ENCODE peak calls at places on chromosomes 11 and 22, in four cellular contexts. B is ascending aorta, L is left ventricle myocardium inferior, I is NT2/D1. E is an unnamed sample. For H3K4me1, the result is how much of the 10 kb centered on the place peaks cover.

GRCh38 chr11:68965901-68966868 is 14.6 kb downstream of the MRGPRD start:
- DNase-seq in B (peak), L (no peak), I (no peak), E (no peak)

GRCh38 chr11:20949585-20949984 is 280.2 kb downstream of the NELL1 start:
- DNase-seq in B (no peak), L (no peak), I (no peak), E (no peak)

GRCh38 chr11:104892723-104893511 is 5.3 kb downstream of the CASP12 start:
- DNase-seq in B (no peak), L (no peak), I (no peak), E (no peak)

GRCh38 chr22:37312549-37313183 is 30.4 kb downstream of the CYTH4 start:
- DNase-seq in B (no peak), L (no peak), I (no peak), E (no peak)

GRCh38 chr11:106409201-106409600 is 331.7 kb downstream of the AASDHPPT start:
- DNase-seq in B (no peak), L (no peak), I (no peak), E (no peak)

GRCh38 chr11:72897506-72897905 is 83.3 kb downstream of the ATG16L2 start:
- DNase-seq in B (no peak), L (no peak), I (no peak), E (no peak)

GRCh38 chr11:80586464-80586863 is 1145.6 kb upstream of the TENM4 start:
- DNase-seq in B (no peak), L (no peak), I (no peak), E (no peak)

GRCh38 chr11:23364076-23364475 is 503.8 kb upstream of the CCDC179 start:
- DNase-seq in B (no peak), L (no peak), I (no peak), E (no peak)

GRCh38 chr11:128365044-128365443 is 222.3 kb downstream of the ETS1 start:
- DNase-seq in B (no peak), L (no peak), I (no peak), E (no peak)

GRCh38 chr11:70281114-70281729 is 10.7 kb downstream of the PPFIA1 start:
- DNase-seq in B (peak), L (peak), I (no peak), E (peak)

GRCh38 chr11:64687204-64687603 is 35.8 kb downstream of the NRXN2 start:
- DNase-seq in B (peak), L (peak), I (no peak), E (peak)

GRCh38 chr22:47340851-47341436 is 578.5 kb downstream of the TBC1D22A start:
- DNase-seq in B (no peak), L (no peak), I (no peak), E (no peak)

GRCh38 chr11:3710485-3711259 is 39.5 kb upstream of the CHRNA10 start:
- DNase-seq in B (no peak), L (no peak), I (no peak), E (no peak)

GRCh38 chr22:45263790-45264269 is 20.9 kb upstream of the UPK3A start:
- DNase-seq in B (peak), L (peak), I (no peak), E (peak)

GRCh38 chr11:34480339-34480738 is 33.3 kb downstream of the ELF5 start:
- DNase-seq in B (no peak), L (no peak), I (no peak), E (no peak)

GRCh38 chr11:83051760-83052671 is 19.7 kb downstream of the RAB30 start:
- DNase-seq in B (peak), L (peak), I (no peak), E (peak)

GRCh38 chr22:24812950-24813349 is 6.9 kb downstream of the SGSM1 start:
- DNase-seq in B (no peak), L (no peak), I (no peak), E (no peak)

GRCh38 chr11:126163074-126163700 is 48.3 kb downstream of the RPUSD4 start:
- DNase-seq in B (peak), L (no peak), I (no peak), E (no peak)

GRCh38 chr11:16787035-16787744 is 48.7 kb downstream of the C11orf58 start:
- DNase-seq in B (no peak), L (no peak), I (no peak), E (no peak)

GRCh38 chr11:126487711-126488110 is 132.2 kb downstream of the ST3GAL4 start:
- DNase-seq in B (no peak), L (no peak), I (no peak), E (peak)

GRCh38 chr11:112025682-112026081 is 474 bp downstream of the DLAT start:
- DNase-seq in B (no peak), L (no peak), I (no peak), E (no peak)

GRCh38 chr11:111941963-111942362 is 4.8 kb downstream of the DIXDC1 start:
- DNase-seq in B (no peak), L (peak), I (no peak), E (peak)

GRCh38 chr11:119027561-119028345 is 2.9 kb downstream of the SLC37A4 start:
- DNase-seq in B (no peak), L (no peak), I (no peak), E (peak)

GRCh38 chr11:46514370-46514769 is 79.5 kb downstream of the AMBRA1 start:
- DNase-seq in B (no peak), L (no peak), I (no peak), E (no peak)

GRCh38 chr11:21133244-21133643 is 463.9 kb downstream of the NELL1 start:
- DNase-seq in B (no peak), L (no peak), I (no peak), E (no peak)

GRCh38 chr11:90635145-90635544 is 412.3 kb upstream of the CHORDC1 start:
- DNase-seq in B (no peak), L (no peak), I (no peak), E (no peak)

GRCh38 chr11:69382131-69383128 is 88.5 kb downstream of the MYEOV start:
- DNase-seq in B (peak), L (peak), I (no peak), E (peak)

GRCh38 chr11:76604081-76604601 is 66.4 kb downstream of the LRRC32 start:
- DNase-seq in B (no peak), L (no peak), I (no peak), E (no peak)

GRCh38 chr11:62669420-62670161 is 1.9 kb upstream of the UQCC3 start:
- DNase-seq in B (no peak), L (no peak), I (no peak), E (no peak)

GRCh38 chr11:44565008-44565745 is at the start of gene CD82:
- DNase-seq in B (peak), L (peak), I (peak), E (peak)

GRCh38 chr11:44564198-44564597 is 1.3 kb upstream of the CD82 start:
- DNase-seq in B (no peak), L (no peak), I (no peak), E (no peak)

GRCh38 chr11:44564653-44565007 is 833 bp upstream of the CD82 start:
- DNase-seq in B (peak), L (peak), I (no peak), E (peak)

GRCh38 chr11:44562836-44563460 is 2.5 kb upstream of the CD82 start:
- DNase-seq in B (no peak), L (no peak), I (no peak), E (no peak)

DNA sequence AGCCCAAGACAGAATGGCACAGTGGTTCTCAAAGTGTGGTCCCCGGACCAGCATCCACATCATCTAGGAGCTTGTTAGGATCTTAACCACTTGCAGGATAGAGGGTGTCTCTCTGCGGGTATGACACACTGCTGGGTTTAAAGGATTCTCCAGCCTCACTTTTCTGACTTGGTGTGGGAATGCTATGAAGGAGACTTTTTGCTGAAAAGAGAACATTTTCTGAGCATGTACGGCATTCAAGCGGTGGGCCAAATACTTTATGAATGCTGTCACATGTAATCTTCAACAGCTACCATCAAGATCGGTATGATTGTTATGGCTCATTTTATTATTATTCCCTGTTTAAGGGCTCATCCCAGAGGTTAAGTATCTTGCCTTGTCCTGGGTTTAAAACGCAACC is 1.7 kb upstream of the CD82 start:
- DNase-seq in B (no peak), L (no peak), I (no peak), E (no peak)
- H3K4me1 ChIP-seq in B (under half), L (half or more), I (under half), E (under half)

GRCh38 chr11:12436266-12436665 is 58.9 kb downstream of the PARVA start:
- DNase-seq in B (no peak), L (no peak), I (no peak), E (no peak)

GRCh38 chr11:12440565-12440964 is 63.2 kb downstream of the PARVA start:
- DNase-seq in B (no peak), L (no peak), I (no peak), E (no peak)

GRCh38 chr11:12435264-12435663 is 57.9 kb downstream of the PARVA start:
- DNase-seq in B (no peak), L (no peak), I (no peak), E (no peak)

GRCh38 chr11:12441081-12441801 is 63.9 kb downstream of the PARVA start:
- DNase-seq in B (no peak), L (no peak), I (no peak), E (no peak)

DNA sequence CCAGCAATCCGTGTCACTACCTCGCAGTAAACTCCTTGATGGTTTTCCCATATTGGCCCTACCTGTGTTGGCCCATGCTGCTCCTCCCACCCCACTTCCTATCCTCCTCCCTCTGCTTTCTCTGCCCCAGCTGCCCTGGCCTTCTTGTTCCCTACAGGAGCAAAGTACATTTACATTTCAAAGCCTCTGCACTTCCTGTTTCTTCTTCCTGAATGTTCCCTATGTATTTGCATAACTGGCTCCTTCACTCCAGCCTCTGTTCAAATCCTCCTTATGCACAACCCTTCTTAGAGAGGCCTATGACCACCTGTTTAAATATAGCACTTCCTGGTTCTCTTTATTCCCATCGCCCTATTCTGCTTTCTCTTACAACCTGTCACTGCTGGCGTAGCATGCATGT is 62.2 kb downstream of the PARVA start:
- DNase-seq in B (no peak), L (no peak), I (peak), E (no peak)
- H3K4me1 ChIP-seq in B (under half), L (under half), I (under half), E (under half)

DNA sequence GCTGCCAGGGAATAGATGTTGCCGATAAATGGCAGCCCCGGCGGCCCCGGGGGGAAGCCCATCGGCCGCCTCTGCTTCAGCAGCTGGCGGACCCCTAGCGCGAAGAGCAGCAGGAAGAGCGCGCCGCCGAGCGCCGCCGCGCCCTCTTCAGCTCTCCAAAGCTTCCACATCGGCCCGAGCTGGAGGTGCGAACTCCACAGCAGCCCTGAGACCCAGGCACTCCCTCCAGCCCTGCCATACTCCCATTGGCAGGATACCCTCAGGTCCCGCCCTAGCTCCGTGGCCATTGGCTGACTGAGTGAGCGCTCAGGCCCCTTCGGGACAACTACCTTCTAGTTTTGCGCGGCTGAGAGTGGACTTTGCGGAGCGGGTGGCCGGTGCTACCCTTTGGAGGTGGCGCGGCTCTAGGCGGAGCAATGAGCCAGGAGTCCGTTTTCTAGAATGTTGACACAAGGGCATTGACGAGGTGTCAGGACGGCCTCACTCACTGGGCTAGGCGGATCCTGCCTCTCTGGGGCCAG is at the start of gene CYP2R1:
- DNase-seq in B (peak), L (peak), I (peak), E (peak)
- H3K4me1 ChIP-seq in B (under half), L (under half), I (under half), E (under half)

DNA sequence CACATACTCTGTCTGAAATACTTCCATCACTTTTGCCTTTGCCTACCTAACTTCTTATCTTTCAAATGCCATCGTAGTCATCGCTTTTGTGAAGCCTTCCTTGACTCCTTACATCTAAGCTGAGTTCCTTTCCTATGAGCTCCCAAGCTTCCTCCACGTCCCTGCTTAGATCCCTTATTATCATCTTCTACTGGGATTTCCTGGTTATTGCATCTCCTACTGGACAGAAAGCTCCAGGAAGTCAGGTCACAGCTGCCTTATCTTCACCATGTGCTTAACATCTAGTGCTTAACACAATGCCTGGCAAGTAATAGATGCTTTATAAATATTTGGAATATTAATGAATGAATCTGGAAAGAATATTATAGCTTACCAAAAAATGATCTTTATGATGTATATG is 5.9 kb downstream of the YPEL4 start:
- DNase-seq in B (no peak), L (no peak), I (no peak), E (no peak)
- H3K4me1 ChIP-seq in B (half or more), L (half or more), I (under half), E (under half)

GRCh38 chr11:60912223-60912850 is 1.6 kb upstream of the TMEM109 start:
- DNase-seq in B (no peak), L (no peak), I (no peak), E (no peak)
- H3K4me1 ChIP-seq in B (under half), L (half or more), I (under half), E (under half)

GRCh38 chr11:86743223-86744118 is 56.9 kb upstream of the PRSS23 start:
- DNase-seq in B (peak), L (no peak), I (no peak), E (peak)

GRCh38 chr11:86738615-86739014 is 61.7 kb upstream of the PRSS23 start:
- DNase-seq in B (no peak), L (no peak), I (no peak), E (no peak)

GRCh38 chr11:86740628-86741488 is 59.5 kb upstream of the PRSS23 start:
- DNase-seq in B (peak), L (no peak), I (peak), E (peak)

GRCh38 chr11:86742436-86742805 is 57.9 kb upstream of the PRSS23 start:
- DNase-seq in B (no peak), L (no peak), I (no peak), E (no peak)

DNA sequence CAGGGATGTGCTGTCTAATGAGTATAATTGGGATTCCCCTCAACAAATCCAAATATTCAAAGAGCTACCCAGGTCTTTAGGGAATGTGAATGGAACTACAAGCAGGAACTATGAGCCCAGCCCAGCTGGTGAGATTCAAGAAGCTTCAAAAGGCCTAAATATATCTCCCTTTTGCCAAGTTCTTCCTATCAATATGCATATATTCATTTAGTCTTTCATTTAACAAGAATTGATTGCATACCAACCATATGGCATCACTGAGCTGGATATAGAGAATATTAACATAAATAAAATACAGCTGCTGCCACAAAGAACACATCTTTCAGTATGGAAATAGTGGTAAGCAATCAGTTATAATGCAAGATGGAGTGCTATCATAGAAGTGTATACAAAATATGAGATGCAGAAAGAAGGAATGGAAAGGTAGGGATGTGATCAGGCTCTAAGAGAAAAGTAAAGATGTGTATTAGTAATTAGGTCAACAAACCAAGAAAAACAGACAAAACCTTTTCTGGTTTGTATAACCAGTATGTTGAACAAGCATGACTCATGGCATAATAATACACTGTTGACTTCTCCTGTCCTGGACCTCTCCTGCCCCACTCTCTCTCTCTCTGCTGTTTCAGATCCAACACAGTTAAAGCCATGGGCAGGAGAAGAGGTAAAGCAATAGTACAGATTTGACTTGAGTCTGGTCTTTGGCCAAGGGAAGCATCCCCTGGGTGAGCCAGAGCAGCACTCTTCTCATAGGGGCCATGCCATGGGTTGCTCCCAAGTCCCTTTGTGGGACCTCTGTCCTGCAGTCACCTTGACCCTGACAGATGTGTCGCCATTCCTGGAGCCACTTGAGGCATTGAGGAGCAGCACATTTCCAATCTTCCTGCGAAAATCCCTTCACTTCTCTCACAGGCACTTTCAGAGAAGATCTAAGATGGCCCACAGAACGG is 58.6 kb upstream of the PRSS23 start:
- DNase-seq in B (no peak), L (no peak), I (no peak), E (no peak)
- H3K4me1 ChIP-seq in B (under half), L (under half), I (under half), E (under half)

GRCh38 chr11:94151903-94152677 is 23.4 kb downstream of the PANX1 start:
- DNase-seq in B (peak), L (no peak), I (no peak), E (peak)
- H3K4me1 ChIP-seq in B (under half), L (half or more), I (under half), E (under half)

GRCh38 chr11:117072517-117073218 is 25.6 kb downstream of the SIK3 start:
- DNase-seq in B (no peak), L (no peak), I (no peak), E (no peak)
- H3K4me1 ChIP-seq in B (under half), L (half or more), I (under half), E (half or more)

DNA sequence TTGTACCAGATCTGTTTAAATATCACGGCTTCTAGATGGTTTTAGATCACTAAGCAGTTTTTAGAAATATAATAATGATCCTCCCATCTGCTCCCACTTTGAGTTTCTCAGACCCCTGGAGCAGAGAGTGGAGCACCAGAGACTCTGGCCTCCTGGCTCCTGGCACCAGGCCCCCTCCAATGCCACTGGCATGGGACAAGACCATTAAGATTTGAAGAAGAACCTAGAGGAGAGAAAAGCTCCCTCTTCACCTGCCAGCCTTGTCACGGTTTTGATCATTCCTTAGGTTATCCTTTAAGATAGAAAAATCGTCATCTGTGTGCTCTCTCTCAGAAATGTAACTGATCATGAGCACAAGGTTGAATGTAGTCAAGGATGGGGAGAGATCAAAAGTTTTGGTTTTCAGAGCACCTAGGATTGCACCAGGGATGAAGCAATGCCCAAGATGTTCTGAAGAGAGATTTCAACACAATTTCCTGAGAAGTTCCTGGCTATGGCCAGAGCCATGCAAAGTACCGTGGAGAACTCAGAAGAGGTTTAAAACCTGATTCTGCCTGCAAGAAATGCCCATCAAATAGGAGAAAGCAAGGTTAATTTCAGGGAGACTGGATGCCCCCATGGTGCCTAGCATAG is 22.2 kb downstream of the IL10RA start:
- DNase-seq in B (no peak), L (no peak), I (no peak), E (no peak)
- H3K4me1 ChIP-seq in B (under half), L (under half), I (under half), E (under half)